ENCODE peak calls at places on chromosomes 16 and 17, in eight cellular contexts. X, P, B, M, Y, O, D and H are unnamed samples.

GRCh38 chr16:11391576-11391975 is 46.3 kb downstream of the RMI2 start:
- DNase-seq in X (peak), P (no peak), B (peak), M (no peak), Y (peak), O (peak), D (no peak), H (no peak)

GRCh38 chr16:64974381-64974780 is 147.5 kb downstream of the CDH11 start:
- DNase-seq in X (no peak), P (no peak), B (peak), M (no peak), Y (no peak), O (no peak), D (no peak), H (no peak)

GRCh38 chr16:69324013-69324531 is 6.3 kb downstream of the PDF start:
- DNase-seq in X (peak), P (no peak), B (no peak), M (no peak), Y (no peak), O (no peak), D (no peak), H (no peak)

GRCh38 chr17:67452681-67453554 is 75.8 kb downstream of the PITPNC1 start:
- DNase-seq in X (no peak), P (no peak), B (no peak), M (no peak), Y (peak), O (no peak), D (no peak), H (no peak)

GRCh38 chr17:50468120-50469004 is at the start of gene CHAD:
- DNase-seq in X (no peak), P (no peak), B (peak), M (no peak), Y (no peak), O (peak), D (no peak), H (no peak)

GRCh38 chr17:10051112-10051511 is 146.0 kb upstream of the RCVRN start:
- DNase-seq in X (no peak), P (peak), B (no peak), M (peak), Y (no peak), O (no peak), D (no peak), H (no peak)

GRCh38 chr17:59848778-59849177 is 44.0 kb downstream of the TUBD1 start:
- DNase-seq in X (no peak), P (peak), B (no peak), M (peak), Y (no peak), O (no peak), D (no peak), H (peak)

GRCh38 chr16:49524578-49525315 is 151.1 kb downstream of the C16orf78 start:
- DNase-seq in X (no peak), P (no peak), B (no peak), M (no peak), Y (no peak), O (no peak), D (no peak), H (no peak)

GRCh38 chr16:85898521-85899442 is at the start of gene IRF8:
- DNase-seq in X (no peak), P (peak), B (peak), M (no peak), Y (no peak), O (peak), D (peak), H (no peak)